ENCODE peak calls at places on chromosomes 12 and 14, in five cellular contexts. F, Y, W, G and Z are unnamed samples.

GRCh38 chr14:21749306-21749868 is 75.8 kb upstream of the OR4E1 start:
- DNase-seq in F (peak), Y (no peak), W (no peak), G (no peak), Z (no peak)

GRCh38 chr14:91309756-91310280 is 65.3 kb upstream of the GPR68 start:
- DNase-seq in F (no peak), Y (no peak), W (no peak), G (no peak), Z (no peak)

GRCh38 chr12:22034709-22035506 is 11.1 kb upstream of the CMAS start:
- DNase-seq in F (no peak), Y (no peak), W (no peak), G (no peak), Z (no peak)

GRCh38 chr12:89348894-89349669 is 3.2 kb downstream of the DUSP6 start:
- DNase-seq in F (no peak), Y (no peak), W (no peak), G (no peak), Z (no peak)

GRCh38 chr14:98952595-98953325 is 319.2 kb downstream of the BCL11B start:
- DNase-seq in F (no peak), Y (peak), W (no peak), G (no peak), Z (no peak)

GRCh38 chr14:103393078-103393477 is 7.9 kb downstream of the MARK3 start:
- DNase-seq in F (no peak), Y (no peak), W (no peak), G (no peak), Z (no peak)

GRCh38 chr14:98298481-98299227 is 973.3 kb downstream of the BCL11B start:
- DNase-seq in F (peak), Y (no peak), W (no peak), G (no peak), Z (no peak)

GRCh38 chr14:63475761-63476160 is 67.4 kb downstream of the PPP2R5E start:
- DNase-seq in F (no peak), Y (no peak), W (no peak), G (no peak), Z (no peak)

GRCh38 chr14:104267895-104268294 is 129.5 kb downstream of the KIF26A start:
- DNase-seq in F (no peak), Y (no peak), W (no peak), G (no peak), Z (no peak)

GRCh38 chr12:75815756-75816155 is 215.8 kb downstream of the PHLDA1 start:
- DNase-seq in F (no peak), Y (peak), W (no peak), G (no peak), Z (no peak)

GRCh38 chr14:102872020-102872419 is 50.4 kb upstream of the AMN start:
- DNase-seq in F (peak), Y (no peak), W (no peak), G (no peak), Z (no peak)

GRCh38 chr12:122199484-122200355 is 3.8 kb upstream of the B3GNT4 start:
- DNase-seq in F (no peak), Y (no peak), W (no peak), G (no peak), Z (no peak)

GRCh38 chr12:4172999-4173398 is 100.6 kb upstream of the CCND2 start:
- DNase-seq in F (no peak), Y (no peak), W (no peak), G (no peak), Z (peak)

GRCh38 chr14:100425454-100425814 is 102.3 kb downstream of the SLC25A47 start:
- DNase-seq in F (no peak), Y (no peak), W (no peak), G (no peak), Z (no peak)

GRCh38 chr12:11650697-11651281 is 1.3 kb downstream of the ETV6 start:
- DNase-seq in F (peak), Y (peak), W (no peak), G (peak), Z (no peak)

GRCh38 chr12:104672501-104673265 is 215.9 kb downstream of the CHST11 start:
- DNase-seq in F (no peak), Y (no peak), W (no peak), G (no peak), Z (no peak)

GRCh38 chr14:100110801-100111200 is 45.6 kb downstream of the EVL start:
- DNase-seq in F (no peak), Y (no peak), W (no peak), G (no peak), Z (no peak)

GRCh38 chr14:94966868-94967267 is 190.5 kb downstream of the DICER1 start:
- DNase-seq in F (no peak), Y (no peak), W (no peak), G (no peak), Z (no peak)

GRCh38 chr14:104550849-104551728 is 28.5 kb upstream of the C14orf180 start:
- DNase-seq in F (no peak), Y (no peak), W (no peak), G (peak), Z (no peak)

GRCh38 chr14:59570122-59570521 is 6.5 kb downstream of the CCDC175 start:
- DNase-seq in F (no peak), Y (no peak), W (no peak), G (peak), Z (no peak)

GRCh38 chr12:24754690-24755638 is 193.9 kb downstream of the BCAT1 start:
- DNase-seq in F (no peak), Y (peak), W (no peak), G (no peak), Z (peak)

GRCh38 chr14:90850487-90850886 is 34.3 kb upstream of the TTC7B start:
- DNase-seq in F (no peak), Y (no peak), W (no peak), G (no peak), Z (no peak)

GRCh38 chr12:80977356-80977755 is 39.6 kb upstream of the LIN7A start:
- DNase-seq in F (no peak), Y (no peak), W (no peak), G (no peak), Z (no peak)

GRCh38 chr12:90653051-90653450 is 301.9 kb downstream of the CCER1 start:
- DNase-seq in F (no peak), Y (peak), W (no peak), G (no peak), Z (peak)

GRCh38 chr12:93804392-93805179 is 127.4 kb downstream of the CRADD start:
- DNase-seq in F (no peak), Y (no peak), W (no peak), G (no peak), Z (no peak)

GRCh38 chr14:52338282-52338681 is 24.2 kb downstream of the PTGER2 start:
- DNase-seq in F (no peak), Y (peak), W (no peak), G (no peak), Z (no peak)

GRCh38 chr14:88618476-88618875 is 55.6 kb downstream of the ZC3H14 start:
- DNase-seq in F (no peak), Y (no peak), W (no peak), G (no peak), Z (no peak)

GRCh38 chr14:91466192-91466591 is 43.9 kb downstream of the PPP4R3A start:
- DNase-seq in F (no peak), Y (no peak), W (no peak), G (no peak), Z (no peak)

GRCh38 chr12:75823475-75823874 is 208.1 kb downstream of the PHLDA1 start:
- DNase-seq in F (no peak), Y (no peak), W (no peak), G (no peak), Z (no peak)

GRCh38 chr12:121093487-121093891 is 39.2 kb upstream of the P2RX7 start:
- DNase-seq in F (no peak), Y (no peak), W (no peak), G (no peak), Z (no peak)

GRCh38 chr12:401235-402126 is at the start of gene CCDC77:
- DNase-seq in F (peak), Y (peak), W (peak), G (no peak), Z (peak)